ENCODE peak calls at places on chromosomes 4 and X, in five cellular contexts. Q is fibroblast of lung, I is OCI-LY7, R is tibial artery, L is mammary epithelial cell. E is an unnamed sample.

GRCh38 chrX:144730486-144730885 is 516.8 kb upstream of the SPANXN1 start:
- DNase-seq in Q (no peak), I (no peak), R (no peak), L (peak), E (no peak)

GRCh38 chr4:153987291-153987690 is 198.4 kb upstream of the SFRP2 start:
- DNase-seq in Q (peak), I (no peak), R (no peak), L (peak), E (no peak)

GRCh38 chrX:46185923-46186810 is 359.1 kb downstream of the ZNF674 start:
- DNase-seq in Q (no peak), I (no peak), R (no peak), L (peak), E (no peak)

GRCh38 chrX:129808163-129808828 is 28.5 kb downstream of the SASH3 start:
- DNase-seq in Q (peak), I (no peak), R (no peak), L (no peak), E (no peak)

GRCh38 chrX:53223955-53224859 is 800 bp downstream of the KDM5C start:
- DNase-seq in Q (peak), I (peak), R (no peak), L (peak), E (no peak)

GRCh38 chr4:118757761-118758213 is 72.6 kb downstream of the METTL14 start:
- DNase-seq in Q (peak), I (no peak), R (no peak), L (peak), E (no peak)

GRCh38 chrX:132181364-132181763 is 37.9 kb downstream of the RAP2C start:
- DNase-seq in Q (no peak), I (no peak), R (no peak), L (peak), E (no peak)

GRCh38 chr4:53943345-53944085 is 120.9 kb downstream of the CHIC2 start:
- DNase-seq in Q (peak), I (no peak), R (no peak), L (peak), E (no peak)

GRCh38 chr4:2881431-2881830 is 37.8 kb downstream of the ADD1 start:
- DNase-seq in Q (no peak), I (no peak), R (no peak), L (no peak), E (no peak)

GRCh38 chr4:6916587-6917444 is 7.2 kb downstream of the TBC1D14 start:
- DNase-seq in Q (no peak), I (no peak), R (no peak), L (peak), E (no peak)

GRCh38 chrX:28854637-28855036 is 267.4 kb downstream of the IL1RAPL1 start:
- DNase-seq in Q (peak), I (no peak), R (no peak), L (no peak), E (no peak)

GRCh38 chrX:71315917-71316316 is 14.4 kb downstream of the ITGB1BP2 start:
- DNase-seq in Q (peak), I (no peak), R (no peak), L (no peak), E (no peak)

GRCh38 chrX:4550018-4550417 is 836.6 kb upstream of the PRKX start:
- DNase-seq in Q (no peak), I (peak), R (no peak), L (no peak), E (no peak)

GRCh38 chr4:25697516-25697915 is 41.9 kb downstream of the SLC34A2 start:
- DNase-seq in Q (no peak), I (no peak), R (no peak), L (no peak), E (no peak)

GRCh38 chr4:87243426-87244053 is 23.1 kb upstream of the KLHL8 start:
- DNase-seq in Q (peak), I (peak), R (no peak), L (no peak), E (no peak)

GRCh38 chr4:169677150-169677732 is 56.9 kb downstream of the CLCN3 start:
- DNase-seq in Q (no peak), I (no peak), R (no peak), L (no peak), E (no peak)

GRCh38 chr4:174930895-174931294 is 12.7 kb downstream of the ADAM29 start:
- DNase-seq in Q (no peak), I (peak), R (no peak), L (no peak), E (no peak)

GRCh38 chrX:108537005-108537404 is 97.4 kb downstream of the COL4A5 start:
- DNase-seq in Q (peak), I (peak), R (no peak), L (peak), E (no peak)

GRCh38 chr4:153005914-153006381 is 69.8 kb downstream of the FHDC1 start:
- DNase-seq in Q (no peak), I (no peak), R (no peak), L (no peak), E (no peak)

GRCh38 chr4:176063718-176064117 is 1.9 kb upstream of the WDR17 start:
- DNase-seq in Q (no peak), I (no peak), R (no peak), L (no peak), E (no peak)

GRCh38 chr4:74503580-74503979 is 58.6 kb downstream of the AREG start:
- DNase-seq in Q (peak), I (no peak), R (no peak), L (peak), E (no peak)

GRCh38 chr4:182862166-182862875 is 54.9 kb downstream of the DCTD start:
- DNase-seq in Q (no peak), I (no peak), R (no peak), L (no peak), E (no peak)

GRCh38 chrX:154011376-154012335 is 8.0 kb downstream of the IRAK1 start:
- DNase-seq in Q (no peak), I (no peak), R (no peak), L (no peak), E (no peak)

GRCh38 chr4:7655549-7656243 is 221.0 kb upstream of the PSAPL1 start:
- DNase-seq in Q (no peak), I (no peak), R (no peak), L (no peak), E (peak)

GRCh38 chr4:127622621-127622922 is 10.2 kb upstream of the INTU start:
- DNase-seq in Q (no peak), I (no peak), R (no peak), L (no peak), E (no peak)

GRCh38 chr4:99405433-99406115 is 29.6 kb downstream of the ADH7 start:
- DNase-seq in Q (peak), I (peak), R (peak), L (peak), E (peak)

GRCh38 chrX:114046695-114047279 is 537.1 kb upstream of the HTR2C start:
- DNase-seq in Q (no peak), I (no peak), R (no peak), L (no peak), E (no peak)

GRCh38 chr4:147846318-147847135 is 114.6 kb downstream of the ARHGAP10 start:
- DNase-seq in Q (peak), I (no peak), R (no peak), L (no peak), E (no peak)
- H3K4me3 ChIP-seq in Q (no peak), I (no peak), R (no peak), L (no peak), E (no peak)

DNA sequence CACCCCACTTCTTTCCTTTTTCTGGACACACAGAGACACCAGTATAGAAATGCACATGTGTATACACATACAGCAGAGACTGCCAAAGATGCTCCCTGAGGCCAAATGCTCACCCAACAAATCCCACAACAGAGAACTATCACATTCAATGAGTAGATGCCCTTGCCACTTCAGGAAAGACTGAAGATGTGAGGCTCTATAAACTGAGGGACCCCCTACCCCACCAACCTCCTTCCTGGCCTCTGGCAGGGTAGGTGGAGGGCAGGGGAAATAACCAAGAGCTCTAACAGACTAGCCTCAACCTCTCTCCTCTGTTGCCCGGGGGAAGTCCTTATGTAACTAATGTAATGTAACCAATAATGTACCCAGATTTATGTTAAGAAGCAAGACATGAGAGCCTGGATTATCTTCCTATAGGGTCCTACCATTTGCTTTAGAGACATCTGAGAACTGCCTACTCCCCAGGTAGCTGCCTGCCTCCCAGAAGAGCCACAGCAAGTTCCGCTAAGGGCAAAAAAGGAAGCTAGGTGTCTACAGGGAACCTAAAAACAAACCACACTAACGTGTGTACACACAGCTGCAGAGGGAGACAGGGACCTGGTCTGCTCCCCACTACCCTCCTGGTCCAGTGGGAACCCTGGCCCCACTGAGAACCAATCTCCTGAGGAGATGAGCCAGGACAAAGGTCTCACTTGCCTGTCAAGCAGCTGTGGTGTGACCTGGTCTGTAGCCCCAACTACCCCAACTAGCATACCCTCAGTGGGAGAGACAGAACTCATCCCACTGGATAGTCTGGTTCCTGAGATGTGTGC is 17.8 kb downstream of the OTUD5 start:
- DNase-seq in Q (no peak), I (peak), R (no peak), L (no peak), E (no peak)
- H3K27ac ChIP-seq in Q (no peak), I (peak), R (no peak), L (no peak), E (no peak)

DNA sequence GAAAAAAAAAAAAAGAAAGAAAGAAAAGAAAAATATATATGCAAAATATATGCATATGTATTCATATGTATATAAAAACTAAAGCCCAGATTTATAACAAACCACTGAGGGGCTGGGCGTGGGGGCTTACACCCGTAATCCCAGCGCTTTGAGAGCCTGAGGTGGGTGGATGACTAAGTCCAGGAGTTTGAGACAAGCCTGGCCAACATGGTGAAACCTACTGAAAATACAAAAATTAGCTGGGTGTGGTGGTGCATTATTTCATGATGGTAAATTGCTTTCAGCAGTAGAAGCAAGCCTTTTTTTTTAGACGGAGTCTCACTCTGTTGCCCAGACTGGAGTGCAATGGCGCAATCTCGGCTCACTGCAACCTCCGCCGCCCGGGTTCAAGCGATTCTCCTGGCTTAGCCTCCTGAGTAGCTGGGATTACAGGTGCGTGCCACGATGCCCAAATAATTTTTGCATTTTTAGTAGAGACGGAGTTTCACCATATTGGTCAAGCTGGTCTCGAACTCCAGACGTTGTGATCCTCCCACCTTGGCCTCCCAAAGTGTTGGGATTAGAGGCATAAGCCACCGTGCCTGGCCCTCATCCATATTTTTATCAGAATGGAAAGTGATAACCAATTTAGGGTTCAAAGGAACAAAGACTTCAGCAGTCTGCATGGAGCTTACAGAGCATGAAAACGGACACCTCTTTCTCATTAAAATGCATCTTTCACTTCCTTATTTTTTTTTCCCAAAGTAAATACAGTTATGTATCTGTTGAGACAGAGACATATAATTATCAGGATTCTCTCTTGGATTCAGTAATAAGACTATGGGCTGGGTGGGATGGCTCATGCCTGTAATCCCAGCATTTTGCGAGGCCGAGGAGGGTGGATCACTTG is 27.7 kb upstream of the MOB1B start:
- DNase-seq in Q (no peak), I (peak), R (no peak), L (no peak), E (no peak)
- H3K4me3 ChIP-seq in Q (no peak), I (peak), R (no peak), L (no peak), E (no peak)

DNA sequence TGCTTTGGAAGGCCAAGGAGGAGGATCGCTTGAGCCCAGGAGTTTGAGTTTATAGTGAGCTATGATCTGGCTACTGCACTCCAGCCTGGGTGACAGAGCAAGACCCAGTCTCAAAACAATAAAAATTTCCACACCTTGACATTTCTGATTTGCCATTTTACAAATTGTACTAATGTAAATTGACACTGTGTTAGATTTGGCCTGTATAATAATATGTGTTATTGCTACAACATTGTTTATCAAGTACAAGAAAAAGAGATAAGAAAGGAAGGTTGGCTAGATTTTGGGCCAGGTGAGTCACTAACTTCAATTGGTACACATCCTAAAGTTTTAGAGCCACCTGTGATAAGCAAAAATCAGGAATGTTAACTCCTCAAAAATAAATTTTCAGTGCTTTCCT is 34.9 kb downstream of the ADGRA3 start:
- DNase-seq in Q (no peak), I (no peak), R (no peak), L (no peak), E (no peak)
- H3K27ac ChIP-seq in Q (no peak), I (no peak), R (no peak), L (no peak), E (no peak)

DNA sequence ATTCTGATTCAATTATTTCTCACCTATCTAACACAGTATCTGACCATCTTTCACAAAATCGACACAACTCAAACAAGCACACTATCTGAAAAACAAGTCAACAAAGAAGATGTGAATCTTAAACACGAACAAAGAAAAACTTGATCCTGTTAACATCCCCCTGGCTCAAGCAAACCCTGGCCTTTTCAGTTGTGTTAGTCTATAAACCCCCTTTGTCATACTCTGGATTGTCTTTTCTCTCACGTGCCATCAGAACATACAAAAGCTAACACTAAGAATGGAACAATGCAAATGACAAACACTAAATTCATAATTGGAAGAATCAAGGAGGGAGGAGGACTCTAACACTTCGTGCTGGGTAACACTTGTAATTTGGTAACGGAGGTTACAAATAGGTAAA is 168.7 kb downstream of the GASK1B start:
- DNase-seq in Q (no peak), I (no peak), R (no peak), L (no peak), E (no peak)
- H3K4me3 ChIP-seq in Q (no peak), I (no peak), R (no peak), L (no peak), E (no peak)

GRCh38 chr4:37998225-37998624 is 38.0 kb downstream of the PTTG2 start:
- DNase-seq in Q (no peak), I (no peak), R (no peak), L (no peak), E (no peak)

GRCh38 chr4:37993806-37994205 is 33.6 kb downstream of the PTTG2 start:
- DNase-seq in Q (no peak), I (no peak), R (no peak), L (no peak), E (no peak)

GRCh38 chr4:37995299-37995821 is 35.2 kb downstream of the PTTG2 start:
- DNase-seq in Q (no peak), I (no peak), R (no peak), L (no peak), E (no peak)

GRCh38 chr4:37994569-37994968 is 34.4 kb downstream of the PTTG2 start:
- DNase-seq in Q (no peak), I (peak), R (no peak), L (no peak), E (no peak)

GRCh38 chr4:37995981-37996770 is 36.0 kb downstream of the PTTG2 start:
- DNase-seq in Q (no peak), I (no peak), R (no peak), L (no peak), E (peak)
- H3K27ac ChIP-seq in Q (no peak), I (peak), R (peak), L (no peak), E (no peak)

GRCh38 chr4:185773419-185773818 is 38.6 kb downstream of the SORBS2 start:
- DNase-seq in Q (no peak), I (no peak), R (peak), L (no peak), E (peak)
- H3K4me3 ChIP-seq in Q (no peak), I (no peak), R (peak), L (no peak), E (peak)

E was measured in heart left ventricle.